ENCODE peak calls at places on chromosome 13, in five cellular contexts. M is right lobe of liver; F is tibial artery; W is Caki2; N is activated CD4-positive, alpha-beta memory T cell treated with anti-CD3 and anti-CD28 coated beads for 36 hours. B is an unnamed sample.

GRCh38 chr13:29006359-29006850 is 186.3 kb downstream of the MTUS2 start:
- DNase-seq in F (no peak), W (no peak), N (no peak), M (no peak), B (no peak)

GRCh38 chr13:20525144-20525600 is 485 bp downstream of the CRYL1 start:
- DNase-seq in M (peak), W (peak), N (peak), F (peak), B (no peak)

GRCh38 chr13:84821261-84821660 is 939.0 kb upstream of the SLITRK1 start:
- DNase-seq in N (no peak), W (no peak), M (no peak), F (no peak), B (no peak)

GRCh38 chr13:98333481-98333880 is 156.4 kb upstream of the RNF113B start:
- DNase-seq in F (no peak), W (no peak), M (no peak), N (no peak), B (no peak)

GRCh38 chr13:48125794-48126228 is 30.9 kb upstream of the MED4 start:
- DNase-seq in W (no peak), F (no peak), M (no peak), N (no peak), B (peak)

GRCh38 chr13:28161370-28161769 is 23.0 kb downstream of the PAN3 start:
- DNase-seq in F (no peak), M (no peak), W (peak), N (no peak), B (peak)

GRCh38 chr13:74730556-74731331 is 596.5 kb upstream of the KLF12 start:
- DNase-seq in F (no peak), N (no peak), W (no peak), M (no peak), B (no peak)

GRCh38 chr13:113935081-113935511 is 38.8 kb downstream of the C13orf46 start:
- DNase-seq in N (no peak), W (no peak), F (peak), M (peak), B (no peak)

GRCh38 chr13:39565036-39565949 is 37.7 kb downstream of the LHFPL6 start:
- DNase-seq in N (no peak), W (peak), F (no peak), M (no peak), B (peak)

GRCh38 chr13:114151031-114151430 is 18.6 kb upstream of the RASA3 start:
- DNase-seq in F (no peak), N (no peak), M (no peak), W (no peak), B (no peak)

GRCh38 chr13:44398606-44399005 is 25.0 kb downstream of the SERP2 start:
- DNase-seq in M (peak), F (no peak), N (no peak), W (no peak), B (no peak)

GRCh38 chr13:19618925-19619324 is 14.5 kb upstream of the MPHOSPH8 start:
- DNase-seq in M (peak), N (no peak), W (no peak), F (no peak), B (peak)

GRCh38 chr13:29196409-29197074 is 376.4 kb downstream of the MTUS2 start:
- DNase-seq in N (no peak), M (no peak), F (no peak), W (no peak), B (no peak)

GRCh38 chr13:110047511-110047910 is 259.4 kb downstream of the COL4A1 start:
- DNase-seq in N (no peak), W (peak), M (peak), F (peak), B (peak)

GRCh38 chr13:30847697-30848307 is 58.3 kb upstream of the MEDAG start:
- DNase-seq in F (peak), M (no peak), W (no peak), N (peak), B (peak)

GRCh38 chr13:43289458-43290255 is 266.3 kb downstream of the DNAJC15 start:
- DNase-seq in F (no peak), N (no peak), W (no peak), M (no peak), B (no peak)

GRCh38 chr13:100544866-100545683 is 43.5 kb downstream of the GGACT start:
- DNase-seq in N (no peak), M (peak), F (peak), W (no peak), B (peak)

GRCh38 chr13:113321546-113321945 is 24.5 kb downstream of the LAMP1 start:
- DNase-seq in F (no peak), M (no peak), W (no peak), N (no peak), B (no peak)

B was measured in renal cortical epithelial cell.